ENCODE peak calls at places on chromosome 13, in nine cellular contexts. One of them, this sample, is unnamed. For H3K36me3, the result is how much of the 10 kb centered on the place peaks cover.

GRCh38 chr13:65600702-65601101 is 1629.4 kb downstream of the PCDH9 start:
- DNase-seq in thoracic aorta: no peak
- DNase-seq in CD8-positive, alpha-beta T cell: no peak
- DNase-seq in cardiac muscle cell: no peak
- DNase-seq in mesenchymal stem cell: peak
- DNase-seq in CD8-positive, alpha-beta memory T cell: no peak
- DNase-seq in Caco-2: no peak
- DNase-seq in SJSA1: peak
- DNase-seq in GM23338: no peak
- DNase-seq in this sample: no peak

GRCh38 chr13:92017737-92018136 is 619.3 kb downstream of the GPC5 start:
- DNase-seq in SJSA1: no peak
- DNase-seq in mesenchymal stem cell: no peak
- DNase-seq in cardiac muscle cell: no peak
- DNase-seq in CD8-positive, alpha-beta memory T cell: no peak
- DNase-seq in CD8-positive, alpha-beta T cell: no peak
- DNase-seq in GM23338: no peak
- DNase-seq in Caco-2: no peak
- DNase-seq in thoracic aorta: no peak
- DNase-seq in this sample: no peak

GRCh38 chr13:36385471-36385870 is 39.3 kb upstream of the SPART start:
- DNase-seq in CD8-positive, alpha-beta T cell: no peak
- DNase-seq in mesenchymal stem cell: peak
- DNase-seq in Caco-2: no peak
- DNase-seq in thoracic aorta: no peak
- DNase-seq in cardiac muscle cell: no peak
- DNase-seq in CD8-positive, alpha-beta memory T cell: no peak
- DNase-seq in GM23338: no peak
- DNase-seq in SJSA1: no peak
- DNase-seq in this sample: no peak

GRCh38 chr13:33678906-33679657 is 138.9 kb upstream of the RFC3 start:
- DNase-seq in GM23338: peak
- DNase-seq in mesenchymal stem cell: peak
- DNase-seq in CD8-positive, alpha-beta T cell: peak
- DNase-seq in CD8-positive, alpha-beta memory T cell: no peak
- DNase-seq in thoracic aorta: peak
- DNase-seq in SJSA1: peak
- DNase-seq in cardiac muscle cell: no peak
- DNase-seq in Caco-2: peak
- DNase-seq in this sample: no peak

GRCh38 chr13:47420012-47420411 is 523.2 kb upstream of the HTR2A start:
- DNase-seq in CD8-positive, alpha-beta T cell: no peak
- DNase-seq in mesenchymal stem cell: peak
- DNase-seq in cardiac muscle cell: no peak
- DNase-seq in Caco-2: no peak
- DNase-seq in SJSA1: no peak
- DNase-seq in thoracic aorta: no peak
- DNase-seq in CD8-positive, alpha-beta memory T cell: no peak
- DNase-seq in GM23338: no peak
- DNase-seq in this sample: no peak

GRCh38 chr13:98448642-98448928 is 128.3 kb downstream of the STK24 start:
- DNase-seq in thoracic aorta: no peak
- DNase-seq in SJSA1: no peak
- DNase-seq in CD8-positive, alpha-beta T cell: no peak
- DNase-seq in CD8-positive, alpha-beta memory T cell: no peak
- DNase-seq in Caco-2: no peak
- DNase-seq in cardiac muscle cell: no peak
- DNase-seq in mesenchymal stem cell: no peak
- DNase-seq in GM23338: no peak
- DNase-seq in this sample: no peak

GRCh38 chr13:48741377-48741776 is 87.6 kb downstream of the CYSLTR2 start:
- DNase-seq in thoracic aorta: no peak
- DNase-seq in CD8-positive, alpha-beta T cell: no peak
- DNase-seq in CD8-positive, alpha-beta memory T cell: no peak
- DNase-seq in SJSA1: no peak
- DNase-seq in Caco-2: no peak
- DNase-seq in cardiac muscle cell: no peak
- DNase-seq in mesenchymal stem cell: peak
- DNase-seq in GM23338: no peak
- DNase-seq in this sample: no peak

GRCh38 chr13:65032825-65033224 is 2197.3 kb downstream of the PCDH9 start:
- DNase-seq in cardiac muscle cell: no peak
- DNase-seq in SJSA1: no peak
- DNase-seq in GM23338: no peak
- DNase-seq in thoracic aorta: no peak
- DNase-seq in mesenchymal stem cell: no peak
- DNase-seq in Caco-2: no peak
- DNase-seq in CD8-positive, alpha-beta memory T cell: no peak
- DNase-seq in CD8-positive, alpha-beta T cell: no peak
- DNase-seq in this sample: no peak

GRCh38 chr13:111893071-111893606 is 173.8 kb upstream of the SOX1 start:
- DNase-seq in cardiac muscle cell: peak
- DNase-seq in Caco-2: no peak
- DNase-seq in CD8-positive, alpha-beta memory T cell: no peak
- DNase-seq in mesenchymal stem cell: peak
- DNase-seq in thoracic aorta: no peak
- DNase-seq in SJSA1: no peak
- DNase-seq in CD8-positive, alpha-beta T cell: no peak
- DNase-seq in GM23338: peak
- DNase-seq in this sample: no peak

GRCh38 chr13:28440774-28441532 is 54.0 kb downstream of the FLT1 start:
- DNase-seq in CD8-positive, alpha-beta memory T cell: no peak
- DNase-seq in GM23338: no peak
- DNase-seq in SJSA1: no peak
- DNase-seq in cardiac muscle cell: no peak
- DNase-seq in mesenchymal stem cell: no peak
- DNase-seq in Caco-2: no peak
- DNase-seq in thoracic aorta: no peak
- DNase-seq in CD8-positive, alpha-beta T cell: no peak
- DNase-seq in this sample: no peak

GRCh38 chr13:111949311-111949710 is 117.6 kb upstream of the SOX1 start:
- DNase-seq in CD8-positive, alpha-beta memory T cell: no peak
- DNase-seq in CD8-positive, alpha-beta T cell: no peak
- DNase-seq in thoracic aorta: no peak
- DNase-seq in Caco-2: no peak
- DNase-seq in cardiac muscle cell: no peak
- DNase-seq in SJSA1: no peak
- DNase-seq in GM23338: no peak
- DNase-seq in mesenchymal stem cell: no peak
- DNase-seq in this sample: no peak

GRCh38 chr13:96958286-96958891 is 35.9 kb downstream of the OXGR1 start:
- DNase-seq in SJSA1: no peak
- DNase-seq in cardiac muscle cell: peak
- DNase-seq in GM23338: peak
- DNase-seq in mesenchymal stem cell: peak
- DNase-seq in Caco-2: no peak
- DNase-seq in CD8-positive, alpha-beta T cell: no peak
- DNase-seq in CD8-positive, alpha-beta memory T cell: no peak
- DNase-seq in thoracic aorta: no peak
- DNase-seq in this sample: peak

GRCh38 chr13:27053235-27053884 is 118.3 kb downstream of the USP12 start:
- DNase-seq in thoracic aorta: no peak
- DNase-seq in mesenchymal stem cell: no peak
- DNase-seq in SJSA1: no peak
- DNase-seq in CD8-positive, alpha-beta T cell: no peak
- DNase-seq in Caco-2: no peak
- DNase-seq in cardiac muscle cell: no peak
- DNase-seq in GM23338: no peak
- DNase-seq in CD8-positive, alpha-beta memory T cell: no peak
- DNase-seq in this sample: no peak

GRCh38 chr13:44116562-44117315 is 237.0 kb downstream of the LACC1 start:
- DNase-seq in mesenchymal stem cell: peak
- DNase-seq in SJSA1: no peak
- DNase-seq in GM23338: peak
- DNase-seq in Caco-2: no peak
- DNase-seq in CD8-positive, alpha-beta T cell: no peak
- DNase-seq in thoracic aorta: no peak
- DNase-seq in CD8-positive, alpha-beta memory T cell: no peak
- DNase-seq in cardiac muscle cell: peak
- DNase-seq in this sample: no peak

GRCh38 chr13:100110269-100110668 is 21.4 kb downstream of the PCCA start:
- DNase-seq in CD8-positive, alpha-beta T cell: no peak
- DNase-seq in thoracic aorta: no peak
- DNase-seq in GM23338: no peak
- DNase-seq in SJSA1: no peak
- DNase-seq in mesenchymal stem cell: no peak
- DNase-seq in Caco-2: no peak
- DNase-seq in cardiac muscle cell: no peak
- DNase-seq in CD8-positive, alpha-beta memory T cell: no peak
- DNase-seq in this sample: no peak

GRCh38 chr13:27915301-27916207 is 4.2 kb upstream of the PDX1 start:
- DNase-seq in thoracic aorta: no peak
- DNase-seq in GM23338: peak
- DNase-seq in CD8-positive, alpha-beta memory T cell: no peak
- DNase-seq in SJSA1: no peak
- DNase-seq in Caco-2: no peak
- DNase-seq in cardiac muscle cell: no peak
- DNase-seq in CD8-positive, alpha-beta T cell: no peak
- DNase-seq in mesenchymal stem cell: no peak
- DNase-seq in this sample: no peak

GRCh38 chr13:102816633-102817032 is 17.7 kb downstream of the BIVM start:
- DNase-seq in cardiac muscle cell: no peak
- DNase-seq in SJSA1: no peak
- DNase-seq in mesenchymal stem cell: no peak
- DNase-seq in CD8-positive, alpha-beta memory T cell: no peak
- DNase-seq in GM23338: no peak
- DNase-seq in CD8-positive, alpha-beta T cell: no peak
- DNase-seq in Caco-2: no peak
- DNase-seq in thoracic aorta: no peak
- DNase-seq in this sample: no peak

GRCh38 chr13:102817907-102818306 is 19.0 kb downstream of the BIVM start:
- DNase-seq in SJSA1: no peak
- DNase-seq in cardiac muscle cell: no peak
- DNase-seq in thoracic aorta: no peak
- DNase-seq in GM23338: no peak
- DNase-seq in CD8-positive, alpha-beta memory T cell: no peak
- DNase-seq in mesenchymal stem cell: no peak
- DNase-seq in Caco-2: no peak
- DNase-seq in CD8-positive, alpha-beta T cell: no peak
- DNase-seq in this sample: no peak

GRCh38 chr13:102815788-102816187 is 16.9 kb downstream of the BIVM start:
- DNase-seq in GM23338: no peak
- DNase-seq in Caco-2: no peak
- DNase-seq in mesenchymal stem cell: no peak
- DNase-seq in SJSA1: no peak
- DNase-seq in cardiac muscle cell: no peak
- DNase-seq in CD8-positive, alpha-beta T cell: no peak
- DNase-seq in thoracic aorta: no peak
- DNase-seq in CD8-positive, alpha-beta memory T cell: no peak
- DNase-seq in this sample: no peak

GRCh38 chr13:102814793-102815192 is 15.9 kb downstream of the BIVM start:
- DNase-seq in mesenchymal stem cell: no peak
- DNase-seq in thoracic aorta: no peak
- DNase-seq in CD8-positive, alpha-beta T cell: no peak
- DNase-seq in GM23338: no peak
- DNase-seq in SJSA1: no peak
- DNase-seq in Caco-2: no peak
- DNase-seq in cardiac muscle cell: no peak
- DNase-seq in CD8-positive, alpha-beta memory T cell: no peak
- DNase-seq in this sample: no peak

GRCh38 chr13:102817241-102817640 is 18.3 kb downstream of the BIVM start:
- DNase-seq in cardiac muscle cell: no peak
- DNase-seq in Caco-2: no peak
- DNase-seq in CD8-positive, alpha-beta memory T cell: no peak
- DNase-seq in thoracic aorta: no peak
- DNase-seq in CD8-positive, alpha-beta T cell: no peak
- DNase-seq in SJSA1: no peak
- DNase-seq in GM23338: no peak
- DNase-seq in mesenchymal stem cell: no peak
- DNase-seq in this sample: no peak
- H3K36me3 ChIP-seq in cardiac muscle cell: under half
- H3K36me3 ChIP-seq in Caco-2: under half
- H3K36me3 ChIP-seq in CD8-positive, alpha-beta memory T cell: under half
- H3K36me3 ChIP-seq in thoracic aorta: under half
- H3K36me3 ChIP-seq in CD8-positive, alpha-beta T cell: under half
- H3K36me3 ChIP-seq in SJSA1: half or more
- H3K36me3 ChIP-seq in GM23338: under half
- H3K36me3 ChIP-seq in mesenchymal stem cell: under half
- H3K36me3 ChIP-seq in this sample: under half

GRCh38 chr13:45411226-45411625 is 6.9 kb downstream of the SLC25A30 start:
- DNase-seq in thoracic aorta: no peak
- DNase-seq in cardiac muscle cell: no peak
- DNase-seq in SJSA1: no peak
- DNase-seq in CD8-positive, alpha-beta memory T cell: no peak
- DNase-seq in Caco-2: no peak
- DNase-seq in GM23338: no peak
- DNase-seq in CD8-positive, alpha-beta T cell: no peak
- DNase-seq in mesenchymal stem cell: no peak
- DNase-seq in this sample: no peak
- H3K36me3 ChIP-seq in thoracic aorta: under half
- H3K36me3 ChIP-seq in cardiac muscle cell: under half
- H3K36me3 ChIP-seq in SJSA1: half or more
- H3K36me3 ChIP-seq in CD8-positive, alpha-beta memory T cell: under half
- H3K36me3 ChIP-seq in Caco-2: under half
- H3K36me3 ChIP-seq in GM23338: under half
- H3K36me3 ChIP-seq in CD8-positive, alpha-beta T cell: under half
- H3K36me3 ChIP-seq in mesenchymal stem cell: under half
- H3K36me3 ChIP-seq in this sample: under half

GRCh38 chr13:45527699-45528462 is 63.1 kb downstream of the COG3 start:
- DNase-seq in cardiac muscle cell: no peak
- DNase-seq in mesenchymal stem cell: peak
- DNase-seq in CD8-positive, alpha-beta T cell: no peak
- DNase-seq in CD8-positive, alpha-beta memory T cell: no peak
- DNase-seq in SJSA1: peak
- DNase-seq in thoracic aorta: no peak
- DNase-seq in Caco-2: peak
- DNase-seq in GM23338: no peak
- DNase-seq in this sample: no peak

GRCh38 chr13:45534604-45535003 is 69.9 kb downstream of the COG3 start:
- DNase-seq in SJSA1: no peak
- DNase-seq in CD8-positive, alpha-beta memory T cell: no peak
- DNase-seq in thoracic aorta: no peak
- DNase-seq in Caco-2: no peak
- DNase-seq in GM23338: no peak
- DNase-seq in mesenchymal stem cell: no peak
- DNase-seq in CD8-positive, alpha-beta T cell: no peak
- DNase-seq in cardiac muscle cell: no peak
- DNase-seq in this sample: no peak

GRCh38 chr13:45529758-45530157 is 65.0 kb downstream of the COG3 start:
- DNase-seq in thoracic aorta: no peak
- DNase-seq in SJSA1: no peak
- DNase-seq in CD8-positive, alpha-beta T cell: no peak
- DNase-seq in CD8-positive, alpha-beta memory T cell: no peak
- DNase-seq in GM23338: no peak
- DNase-seq in cardiac muscle cell: no peak
- DNase-seq in Caco-2: no peak
- DNase-seq in mesenchymal stem cell: no peak
- DNase-seq in this sample: no peak
- H3K36me3 ChIP-seq in thoracic aorta: under half
- H3K36me3 ChIP-seq in SJSA1: half or more
- H3K36me3 ChIP-seq in CD8-positive, alpha-beta T cell: under half
- H3K36me3 ChIP-seq in CD8-positive, alpha-beta memory T cell: under half
- H3K36me3 ChIP-seq in GM23338: under half
- H3K36me3 ChIP-seq in cardiac muscle cell: under half
- H3K36me3 ChIP-seq in Caco-2: under half
- H3K36me3 ChIP-seq in mesenchymal stem cell: under half
- H3K36me3 ChIP-seq in this sample: under half

DNA sequence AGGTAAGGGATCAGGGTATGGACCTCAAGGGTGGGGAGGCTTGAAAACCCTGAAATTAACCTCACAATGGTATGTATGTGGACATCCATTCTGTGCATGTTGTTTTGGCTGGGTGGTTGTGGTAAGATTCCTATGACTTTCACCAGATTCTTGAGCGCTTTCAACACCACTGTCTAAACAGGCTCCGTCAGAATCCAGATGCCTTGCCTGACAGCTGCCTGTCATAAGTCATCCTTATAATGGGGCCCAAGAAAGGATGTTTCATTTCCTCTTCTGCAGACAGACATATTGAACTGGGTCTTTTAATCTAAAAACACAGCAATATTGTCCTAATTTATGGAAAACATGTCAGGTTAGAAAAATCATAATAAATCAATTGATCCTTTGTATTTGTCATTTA is 41.3 kb downstream of the ALOX5AP start:
- DNase-seq in CD8-positive, alpha-beta memory T cell: no peak
- DNase-seq in thoracic aorta: no peak
- DNase-seq in mesenchymal stem cell: no peak
- DNase-seq in cardiac muscle cell: no peak
- DNase-seq in Caco-2: no peak
- DNase-seq in SJSA1: no peak
- DNase-seq in CD8-positive, alpha-beta T cell: no peak
- DNase-seq in GM23338: no peak
- DNase-seq in this sample: no peak
- H3K36me3 ChIP-seq in CD8-positive, alpha-beta memory T cell: under half
- H3K36me3 ChIP-seq in thoracic aorta: under half
- H3K36me3 ChIP-seq in mesenchymal stem cell: under half
- H3K36me3 ChIP-seq in cardiac muscle cell: under half
- H3K36me3 ChIP-seq in Caco-2: under half
- H3K36me3 ChIP-seq in SJSA1: under half
- H3K36me3 ChIP-seq in CD8-positive, alpha-beta T cell: under half
- H3K36me3 ChIP-seq in GM23338: under half
- H3K36me3 ChIP-seq in this sample: under half